ENCODE peak calls at places on chromosome 7, in four cellular contexts. R, I, Z and Y are unnamed samples.

GRCh38 chr7:32569388-32570289 is 74.3 kb downstream of the AVL9 start:
- DNase-seq in R (peak), I (no peak), Z (no peak), Y (peak)

GRCh38 chr7:93890041-93890463 is 501 bp downstream of the TFPI2 start:
- DNase-seq in R (no peak), I (peak), Z (peak), Y (peak)

GRCh38 chr7:130420943-130421578 is 19.8 kb downstream of the CEP41 start:
- DNase-seq in R (no peak), I (peak), Z (no peak), Y (no peak)

GRCh38 chr7:154783281-154783909 is 219.5 kb downstream of the PAXIP1 start:
- DNase-seq in R (no peak), I (no peak), Z (no peak), Y (no peak)

GRCh38 chr7:81684513-81685262 is 85.2 kb downstream of the HGF start:
- DNase-seq in R (peak), I (peak), Z (peak), Y (peak)

GRCh38 chr7:116633131-116633988 is 38.6 kb upstream of the MET start:
- DNase-seq in R (peak), I (peak), Z (no peak), Y (peak)

GRCh38 chr7:100682991-100683658 is 9.6 kb downstream of the GNB2 start:
- DNase-seq in R (no peak), I (no peak), Z (no peak), Y (no peak)

GRCh38 chr7:148921806-148922205 is 37.7 kb upstream of the EZH2 start:
- DNase-seq in R (no peak), I (no peak), Z (no peak), Y (no peak)

GRCh38 chr7:33744293-33744692 is 161.0 kb upstream of the BMPER start:
- DNase-seq in R (no peak), I (no peak), Z (no peak), Y (no peak)

GRCh38 chr7:21059069-21059468 is 272.4 kb upstream of the SP8 start:
- DNase-seq in R (no peak), I (no peak), Z (peak), Y (no peak)

GRCh38 chr7:95209778-95210177 is 114.6 kb downstream of the PON1 start:
- DNase-seq in R (no peak), I (no peak), Z (no peak), Y (no peak)

GRCh38 chr7:120583835-120584586 is 273.9 kb downstream of the TSPAN12 start:
- DNase-seq in R (peak), I (peak), Z (no peak), Y (peak)

GRCh38 chr7:9937944-9938631 is 1035.6 kb upstream of the PHF14 start:
- DNase-seq in R (peak), I (no peak), Z (no peak), Y (peak)

GRCh38 chr7:149229526-149229925 is 9.9 kb upstream of the ZNF212 start:
- DNase-seq in R (no peak), I (no peak), Z (no peak), Y (no peak)

GRCh38 chr7:5552123-5552522 is 128.5 kb upstream of the TNRC18 start:
- DNase-seq in R (no peak), I (no peak), Z (no peak), Y (no peak)

GRCh38 chr7:46146454-46147255 is 225.6 kb upstream of the IGFBP3 start:
- DNase-seq in R (no peak), I (peak), Z (no peak), Y (no peak)

GRCh38 chr7:29977926-29978652 is 11.5 kb downstream of the SCRN1 start:
- DNase-seq in R (no peak), I (no peak), Z (peak), Y (no peak)

GRCh38 chr7:83072576-83073517 is 89.8 kb downstream of the PCLO start:
- DNase-seq in R (no peak), I (no peak), Z (no peak), Y (no peak)

GRCh38 chr7:103843689-103844480 is 145.6 kb downstream of the RELN start:
- DNase-seq in R (no peak), I (no peak), Z (no peak), Y (no peak)